ENCODE peak calls at places on chromosomes 5 and 9, in seven cellular contexts. V, J, Q, C, H, O and K are unnamed samples.

GRCh38 chr9:3361115-3361514 is 164.7 kb downstream of the RFX3 start:
- DNase-seq in V (no peak), J (no peak), Q (no peak), C (peak), H (no peak), O (no peak), K (no peak)

GRCh38 chr9:16417101-16417500 is 453.4 kb downstream of the BNC2 start:
- DNase-seq in V (peak), J (no peak), Q (peak), C (no peak), H (no peak), O (no peak), K (no peak)

GRCh38 chr5:102289251-102289899 is 6.7 kb downstream of the SLCO4C1 start:
- DNase-seq in V (peak), J (no peak), Q (no peak), C (no peak), H (no peak), O (no peak), K (no peak)

GRCh38 chr5:73338201-73339126 is 110.1 kb downstream of the FOXD1 start:
- DNase-seq in V (peak), J (no peak), Q (peak), C (no peak), H (no peak), O (no peak), K (no peak)

GRCh38 chr5:146042628-146043279 is 62.6 kb downstream of the PLAC8L1 start:
- DNase-seq in V (peak), J (no peak), Q (peak), C (peak), H (no peak), O (no peak), K (no peak)

GRCh38 chr5:181221105-181221791 is 1.8 kb upstream of the TRIM41 start:
- DNase-seq in V (peak), J (no peak), Q (no peak), C (peak), H (peak), O (no peak), K (no peak)

GRCh38 chr5:16005210-16005609 is 174.4 kb downstream of the MARCHF11 start:
- DNase-seq in V (no peak), J (no peak), Q (no peak), C (no peak), H (no peak), O (no peak), K (no peak)

GRCh38 chr5:72673623-72674022 is 142.8 kb upstream of the TNPO1 start:
- DNase-seq in V (no peak), J (no peak), Q (no peak), C (no peak), H (no peak), O (no peak), K (no peak)

GRCh38 chr5:55211184-55211874 is 15.8 kb downstream of the MCIDAS start:
- DNase-seq in V (no peak), J (no peak), Q (no peak), C (no peak), H (no peak), O (no peak), K (no peak)